ENCODE peak calls at places on chromosomes 11 and 22, in six cellular contexts. F is mucosa of descending colon, D is upper lobe of right lung, X is sciatic nerve, G is heart right ventricle, E is WTC11. O is an unnamed sample.

GRCh38 chr11:69000831-69001245 is 12.2 kb downstream of the MRGPRF start:
- ATAC-seq in F (peak; percentile 43), X (peak; percentile 83), G (peak; percentile 52), E (peak; percentile 33), D (no peak), O (peak; percentile 32)

GRCh38 chr11:118247041-118247440 is 5.1 kb downstream of the MPZL3 start:
- ATAC-seq in F (peak; percentile 57), X (no peak), D (peak; percentile 30), G (no peak), E (no peak), O (peak; percentile 18)

GRCh38 chr22:46376908-46377565 is 41.5 kb downstream of the TRMU start:
- ATAC-seq in D (peak; percentile 23), E (no peak), X (peak; percentile 58), G (no peak), F (no peak), O (no peak)

GRCh38 chr11:69646493-69647201 is 5.7 kb downstream of the CCND1 start:
- ATAC-seq in X (no peak), E (no peak), D (no peak), G (no peak), F (no peak), O (no peak)

GRCh38 chr22:42799462-42800405 is 57.3 kb downstream of the ARFGAP3 start:
- ATAC-seq in E (peak; percentile 82), X (no peak), G (no peak), D (no peak), F (no peak), O (peak; percentile 31)

GRCh38 chr11:44693654-44694119 is 33.1 kb upstream of the TSPAN18 start:
- ATAC-seq in D (no peak), X (no peak), F (no peak), G (no peak), E (no peak), O (no peak)

GRCh38 chr22:17152971-17153370 is 6.1 kb downstream of the HDHD5 start:
- ATAC-seq in F (peak; percentile 84), D (no peak), G (peak; percentile 38), E (no peak), X (no peak), O (peak; percentile 36)

GRCh38 chr11:111298466-111299110 is at the start of gene POU2AF3:
- ATAC-seq in E (peak; percentile 43), G (peak; percentile 21), X (peak; percentile 54), D (no peak), F (peak; percentile 42), O (peak; percentile 23)

GRCh38 chr11:75394086-75394840 is 5.1 kb upstream of the RPS3 start:
- ATAC-seq in X (no peak), D (no peak), G (no peak), E (no peak), F (no peak), O (no peak)

GRCh38 chr22:49192857-49193250 is 634.8 kb downstream of the BRD1 start:
- ATAC-seq in F (no peak), D (no peak), X (no peak), G (no peak), E (no peak), O (no peak)

GRCh38 chr11:134498326-134499139 is 86.5 kb upstream of the B3GAT1 start:
- ATAC-seq in X (no peak), F (peak; percentile 12), E (no peak), G (no peak), D (peak; percentile 24), O (no peak)

GRCh38 chr22:19791243-19791642 is 30.7 kb downstream of the TBX1 start:
- ATAC-seq in X (no peak), D (no peak), G (no peak), F (no peak), E (no peak), O (no peak)

GRCh38 chr11:130139401-130139800 is 20.2 kb upstream of the ST14 start:
- ATAC-seq in F (no peak), D (no peak), E (no peak), X (no peak), G (peak; percentile 76), O (no peak)

GRCh38 chr11:102061276-102061675 is 14.0 kb downstream of the CFAP300 start:
- ATAC-seq in E (peak; percentile 78), G (peak; percentile 50), X (no peak), D (peak; percentile 63), F (peak; percentile 38), O (no peak)